ENCODE peak calls at places on chromosome 19, in six cellular contexts. F, M, V, K, X and J are unnamed samples.
A peak's percentile ranks its signal among the peaks of the same experiment; 100 is the strongest.

GRCh38 chr19:18439025-18439909 is 1.3 kb upstream of the ISYNA1 start:
- DNase-seq in F (peak; percentile 76), M (no peak), V (no peak), K (no peak), X (peak; percentile 95), J (no peak)

GRCh38 chr19:6971366-6971765 is 49.9 kb downstream of the MBD3L2B start:
- DNase-seq in F (no peak), M (no peak), V (no peak), K (no peak), X (peak; percentile 24), J (no peak)

GRCh38 chr19:53290758-53291549 is 23.4 kb upstream of the VN1R4 start:
- DNase-seq in F (no peak), M (no peak), V (no peak), K (no peak), X (no peak), J (no peak)

GRCh38 chr19:50728084-50728737 is 5.0 kb downstream of the CLEC11A start:
- DNase-seq in F (peak; percentile 95), M (peak; percentile 89), V (no peak), K (peak; percentile 86), X (no peak), J (peak; percentile 71)

GRCh38 chr19:44113784-44114390 is 688 bp downstream of the ZNF225 start:
- DNase-seq in F (peak; percentile 20), M (no peak), V (no peak), K (no peak), X (peak; percentile 3), J (peak; percentile 33)

GRCh38 chr19:1065606-1066109 is 1.3 kb upstream of the ARHGAP45 start:
- DNase-seq in F (no peak), M (no peak), V (no peak), K (no peak), X (no peak), J (peak; percentile 68)

GRCh38 chr19:5067666-5068065 is 98.8 kb downstream of the KDM4B start:
- DNase-seq in F (no peak), M (no peak), V (no peak), K (no peak), X (no peak), J (no peak)

GRCh38 chr19:55485439-55486011 is 537 bp downstream of the NAT14 start:
- DNase-seq in F (no peak), M (no peak), V (no peak), K (no peak), X (no peak), J (peak; percentile 28)

GRCh38 chr19:38728752-38729541 is 15.3 kb downstream of the CAPN12 start:
- DNase-seq in F (no peak), M (no peak), V (no peak), K (no peak), X (no peak), J (peak; percentile 56)

GRCh38 chr19:33448159-33448516 is 73.5 kb downstream of the PEPD start:
- DNase-seq in F (no peak), M (no peak), V (no peak), K (peak; percentile 38), X (no peak), J (no peak)

GRCh38 chr19:36449059-36449670 is 30.7 kb upstream of the ZFP82 start:
- DNase-seq in F (no peak), M (no peak), V (no peak), K (no peak), X (no peak), J (no peak)

GRCh38 chr19:17289489-17289888 is 7.8 kb downstream of the ANKLE1 start:
- DNase-seq in F (peak; percentile 92), M (peak; percentile 78), V (no peak), K (peak; percentile 79), X (no peak), J (no peak)

GRCh38 chr19:57016076-57016475 is 103.7 kb upstream of the USP29 start:
- DNase-seq in F (no peak), M (no peak), V (no peak), K (no peak), X (no peak), J (no peak)

GRCh38 chr19:28581468-28581770 is 631.5 kb downstream of the UQCRFS1 start:
- DNase-seq in F (no peak), M (no peak), V (no peak), K (no peak), X (no peak), J (no peak)

GRCh38 chr19:49487277-49488045 is at the start of gene RPL13A:
- DNase-seq in F (peak; percentile 100), M (peak; percentile 100), V (peak; percentile 91), K (peak; percentile 100), X (peak; percentile 100), J (peak; percentile 100)
- TF ChIP-seq CTCF in F (no peak), M (no peak), V (no peak), K (no peak), X (no peak), J (peak; percentile 13)

DNA sequence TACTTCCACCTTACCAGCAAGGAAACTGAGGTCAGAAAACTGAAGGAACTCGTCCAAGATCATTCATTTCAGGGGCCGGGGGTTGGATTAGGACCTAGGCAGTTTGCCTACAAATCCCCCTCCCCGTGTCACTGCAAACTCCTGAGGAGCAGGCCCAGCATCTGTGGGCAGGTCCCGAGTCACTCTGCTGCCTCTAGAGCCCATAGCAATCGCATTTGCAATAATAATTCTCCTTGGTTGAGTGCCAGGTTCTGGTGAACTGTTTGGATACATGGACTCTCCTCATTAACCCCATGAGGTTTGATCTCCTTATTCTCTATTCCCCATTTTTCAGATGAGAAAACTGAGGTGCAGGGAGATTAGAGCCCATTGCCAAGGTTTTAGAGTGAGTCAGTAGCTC is 903 bp downstream of the PIN1 start:
- DNase-seq in F (no peak), M (no peak), V (no peak), K (no peak), X (no peak), J (no peak)
- TF ChIP-seq CTCF in F (no peak), M (no peak), V (no peak), K (no peak), X (no peak), J (no peak)

DNA sequence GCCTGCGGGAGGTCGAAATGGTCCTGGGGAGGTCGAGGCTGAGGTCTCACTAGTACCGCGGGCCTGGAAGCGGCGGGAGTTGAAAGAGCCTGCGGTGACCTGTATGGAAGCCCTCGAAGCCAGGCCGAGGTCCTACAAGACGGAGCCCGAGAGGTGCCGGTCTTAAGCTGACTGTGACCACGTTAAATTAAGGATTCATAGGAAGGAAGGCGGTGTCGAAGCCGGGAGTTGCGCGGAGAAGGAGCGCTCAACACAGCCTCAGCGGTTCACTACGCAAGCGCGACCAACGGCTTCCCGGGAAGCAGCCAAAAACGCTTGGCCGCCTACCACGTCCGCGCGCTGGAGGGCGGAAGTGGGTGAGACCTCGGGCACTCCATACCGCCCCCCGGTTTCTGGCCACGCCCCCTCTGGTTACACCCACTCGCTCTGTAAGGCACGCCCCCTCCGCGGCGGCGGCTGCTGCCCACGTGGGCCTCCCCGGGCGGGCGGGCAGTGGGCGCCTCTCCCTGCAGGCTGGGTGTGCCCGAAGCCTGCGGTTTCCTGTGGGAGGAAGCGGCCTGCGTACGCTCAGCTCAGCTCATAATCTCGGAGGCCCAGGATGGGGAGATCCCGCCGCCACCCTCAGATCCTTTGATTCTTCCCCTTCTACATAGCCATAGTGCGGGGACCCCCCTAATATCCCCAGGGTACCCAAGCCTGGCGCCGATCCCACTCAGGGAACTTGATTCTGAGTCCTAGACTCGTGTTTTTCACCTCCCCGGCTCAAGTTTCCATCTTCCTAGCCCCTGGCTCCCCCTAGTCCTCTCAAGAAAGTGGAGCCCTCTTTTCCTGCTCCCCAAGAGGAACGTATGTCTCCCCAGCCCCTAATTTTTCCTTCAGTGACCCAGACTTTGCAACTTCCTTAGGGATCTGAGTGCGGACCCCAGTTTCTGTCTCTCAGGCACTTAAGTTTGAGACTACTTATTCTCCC is 3.4 kb upstream of the EMP3 start:
- DNase-seq in F (peak; percentile 98), M (peak; percentile 98), V (peak; percentile 86), K (peak; percentile 100), X (peak; percentile 99), J (peak; percentile 100)
- TF ChIP-seq CTCF in F (peak; percentile 3), M (no peak), V (no peak), K (no peak), X (no peak), J (peak; percentile 8)

DNA sequence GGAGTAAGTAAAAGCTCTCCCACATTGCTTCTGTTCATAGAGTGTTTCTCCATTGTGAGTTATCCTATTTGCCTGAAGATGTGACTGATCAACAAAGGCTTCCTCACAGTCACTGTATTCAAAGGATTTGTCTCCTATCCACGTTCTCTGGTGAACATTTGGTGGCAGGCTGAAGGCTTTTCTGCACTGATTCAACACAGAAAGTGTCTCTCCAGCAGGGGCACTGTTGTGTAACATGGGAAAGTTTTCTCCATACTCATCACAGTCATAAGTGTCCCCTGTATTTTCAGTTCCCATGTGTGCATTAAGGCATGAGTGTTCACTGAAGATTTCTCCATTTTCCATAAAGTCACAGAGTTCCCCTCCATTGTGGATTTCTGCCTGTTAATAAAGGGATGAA is 17.6 kb downstream of the ZNF121 start:
- DNase-seq in F (no peak), M (no peak), V (no peak), K (no peak), X (no peak), J (no peak)
- TF ChIP-seq CTCF in F (no peak), M (peak; percentile 30), V (no peak), K (no peak), X (no peak), J (no peak)

DNA sequence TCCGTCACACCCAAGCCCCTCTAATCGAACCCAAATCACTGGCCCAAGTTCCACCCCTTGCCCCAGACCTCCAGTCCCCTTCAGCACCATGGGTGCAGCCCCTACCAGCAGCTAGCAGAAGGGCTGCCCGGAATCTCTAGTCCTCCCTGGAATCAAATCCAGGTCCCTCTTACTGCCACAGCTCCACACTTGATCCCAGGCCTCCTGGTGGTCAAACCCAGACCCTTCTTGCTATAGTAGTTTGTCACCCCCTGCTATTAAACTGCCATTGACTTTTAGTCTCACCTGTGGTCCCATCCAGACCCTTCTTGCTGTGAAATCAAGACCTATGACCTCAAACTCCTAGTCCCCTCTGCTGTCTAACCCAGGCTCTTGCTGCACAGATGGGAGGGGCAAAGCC is 8.7 kb downstream of the HIPK4 start:
- DNase-seq in F (no peak), M (no peak), V (no peak), K (no peak), X (no peak), J (no peak)
- TF ChIP-seq CTCF in F (no peak), M (peak; percentile 34), V (peak; percentile 1), K (no peak), X (no peak), J (no peak)

GRCh38 chr19:8030906-8031305 is 21.7 kb upstream of the CCL25 start:
- DNase-seq in F (no peak), M (no peak), V (no peak), K (no peak), X (no peak), J (no peak)
- TF ChIP-seq CTCF in F (no peak), M (no peak), V (no peak), K (no peak), X (no peak), J (no peak)